ENCODE peak calls at places on chromosome 3, in ten cellular contexts. L, D, Q, V, M, Z, J, K, R and E are unnamed samples.

GRCh38 chr3:143436231-143436930 is 316.8 kb downstream of the CHST2 start:
- DNase-seq in D (no peak), Z (no peak), L (no peak), M (no peak), K (peak), Q (no peak), R (no peak), V (no peak), J (no peak), E (no peak)

GRCh38 chr3:152870027-152870426 is 35.1 kb downstream of the P2RY1 start:
- DNase-seq in V (no peak), J (no peak), K (no peak), Q (no peak), M (no peak), Z (no peak), D (no peak), L (no peak), R (no peak), E (no peak)

GRCh38 chr3:195531683-195532082 is 11.4 kb downstream of the PPP1R2 start:
- DNase-seq in M (no peak), K (no peak), R (no peak), L (no peak), D (no peak), J (no peak), Z (no peak), V (no peak), Q (no peak), E (no peak)

GRCh38 chr3:78645628-78646310 is 1122.0 kb downstream of the ROBO1 start:
- DNase-seq in Q (peak), R (peak), J (peak), D (peak), V (no peak), M (no peak), Z (no peak), L (no peak), K (peak), E (peak)

GRCh38 chr3:185406127-185406620 is 43.2 kb downstream of the MAP3K13 start:
- DNase-seq in K (no peak), V (no peak), Z (no peak), R (no peak), M (no peak), Q (no peak), D (no peak), J (no peak), L (no peak), E (no peak)

GRCh38 chr3:15556512-15556911 is 35.0 kb upstream of the COLQ start:
- DNase-seq in M (no peak), Q (no peak), V (no peak), L (no peak), Z (no peak), D (no peak), J (peak), R (no peak), K (no peak), E (no peak)

GRCh38 chr3:47007482-47008257 is 28.2 kb downstream of the NBEAL2 start:
- DNase-seq in D (no peak), V (no peak), J (no peak), K (no peak), R (no peak), L (no peak), Z (peak), M (no peak), Q (no peak), E (no peak)

GRCh38 chr3:4290272-4290893 is 12.8 kb upstream of the SETMAR start:
- DNase-seq in L (no peak), M (no peak), Q (no peak), K (peak), V (no peak), R (peak), J (peak), D (peak), Z (no peak), E (peak)

GRCh38 chr3:140768921-140769320 is 91.1 kb downstream of the TRIM42 start:
- DNase-seq in D (no peak), R (no peak), K (no peak), V (no peak), Z (no peak), J (no peak), L (no peak), Q (no peak), M (no peak), E (no peak)